ENCODE peak calls at places on chromosome X, in four cellular contexts. N, Z, I and O are unnamed samples.

GRCh38 chrX:148541461-148541983 is 41.1 kb downstream of the AFF2 start:
- DNase-seq in N (no peak), Z (no peak), I (no peak), O (no peak)

GRCh38 chrX:108696690-108697089 is 39.7 kb downstream of the IRS4 start:
- DNase-seq in N (no peak), Z (no peak), I (no peak), O (no peak)

GRCh38 chrX:508163-508562 is 121.5 kb upstream of the PPP2R3B start:
- DNase-seq in N (no peak), Z (no peak), I (no peak), O (no peak)

GRCh38 chrX:134186362-134187121 is 50.4 kb upstream of the CCDC160 start:
- DNase-seq in N (no peak), Z (no peak), I (no peak), O (no peak)

GRCh38 chrX:47143894-47144625 is 442 bp downstream of the NDUFB11 start:
- DNase-seq in N (no peak), Z (no peak), I (no peak), O (no peak)

GRCh38 chrX:101918746-101919145 is 13.1 kb downstream of the ZMAT1 start:
- DNase-seq in N (no peak), Z (no peak), I (no peak), O (no peak)

GRCh38 chrX:110795645-110796510 is at the start of gene CHRDL1:
- DNase-seq in N (peak), Z (peak), I (peak), O (no peak)

GRCh38 chrX:109889289-109890006 is 113.5 kb upstream of the TMEM164 start:
- DNase-seq in N (no peak), Z (no peak), I (no peak), O (no peak)

GRCh38 chrX:100994352-100995281 is 25.1 kb downstream of the ARL13A start:
- DNase-seq in N (no peak), Z (peak), I (no peak), O (no peak)

GRCh38 chrX:16186380-16187007 is 19.2 kb downstream of the MAGEB17 start:
- DNase-seq in N (no peak), Z (no peak), I (peak), O (no peak)

GRCh38 chrX:9566150-9566621 is 101.3 kb downstream of the TBL1X start:
- DNase-seq in N (peak), Z (peak), I (no peak), O (no peak)

GRCh38 chrX:118179161-118179560 is 62.6 kb upstream of the KLHL13 start:
- DNase-seq in N (no peak), Z (no peak), I (no peak), O (no peak)